ENCODE peak calls at places on chromosomes 12 and 14, in ten cellular contexts. K is cardiac fibroblast, O is CD14-positive monocyte, H is AG04450, U is omental fat pad, W is HFFc6, C is neural progenitor cell, X is fibroblast of pulmonary artery, A is colonic mucosa, Q is cardiac muscle cell. D is an unnamed sample.

GRCh38 chr14:22393796-22394195 is 195.2 kb downstream of the DAD1 start:
- DNase-seq in K (no peak), O (no peak), H (no peak), U (no peak), W (no peak), C (no peak), X (no peak), A (no peak), Q (no peak), D (no peak)

GRCh38 chr14:51880810-51881580 is 20.6 kb downstream of the GNG2 start:
- DNase-seq in K (peak; percentile 52), O (peak; percentile 52), H (no peak), U (no peak), W (no peak), C (no peak), X (peak; percentile 11), A (no peak), Q (no peak), D (no peak)

GRCh38 chr14:71123579-71124135 is 216.4 kb downstream of the PCNX1 start:
- DNase-seq in K (no peak), O (no peak), H (no peak), U (no peak), W (no peak), C (no peak), X (no peak), A (no peak), Q (no peak), D (no peak)

GRCh38 chr14:81716953-81717352 is 183.3 kb upstream of the SEL1L start:
- DNase-seq in K (no peak), O (no peak), H (no peak), U (no peak), W (no peak), C (no peak), X (no peak), A (no peak), Q (no peak), D (no peak)

GRCh38 chr12:96422192-96422591 is 22.0 kb upstream of the CDK17 start:
- DNase-seq in K (peak; percentile 62), O (no peak), H (no peak), U (no peak), W (no peak), C (no peak), X (peak; percentile 67), A (no peak), Q (no peak), D (no peak)

GRCh38 chr12:124459852-124460645 is 107.4 kb downstream of the NCOR2 start:
- DNase-seq in K (no peak), O (no peak), H (no peak), U (no peak), W (no peak), C (no peak), X (no peak), A (no peak), Q (no peak), D (no peak)

GRCh38 chr14:73786632-73786941 is 65.0 kb upstream of the PTGR2 start:
- DNase-seq in K (peak; percentile 60), O (no peak), H (no peak), U (no peak), W (no peak), C (peak; percentile 77), X (no peak), A (no peak), Q (peak; percentile 67), D (no peak)

GRCh38 chr12:90729741-90730140 is 225.2 kb downstream of the CCER1 start:
- DNase-seq in K (peak; percentile 6), O (no peak), H (no peak), U (no peak), W (no peak), C (no peak), X (peak; percentile 54), A (no peak), Q (no peak), D (no peak)

GRCh38 chr12:128098725-128099124 is 168.2 kb upstream of the TMEM132C start:
- DNase-seq in K (no peak), O (no peak), H (no peak), U (no peak), W (no peak), C (no peak), X (no peak), A (no peak), Q (no peak), D (no peak)

GRCh38 chr14:102080183-102081080 is 6.4 kb downstream of the HSP90AA1 start:
- DNase-seq in K (no peak), O (no peak), H (no peak), U (no peak), W (no peak), C (no peak), X (no peak), A (peak; percentile 35), Q (no peak), D (no peak)

GRCh38 chr14:56359245-56359644 is 220.4 kb upstream of the TMEM260 start:
- DNase-seq in K (peak; percentile 89), O (no peak), H (no peak), U (no peak), W (no peak), C (no peak), X (peak; percentile 81), A (no peak), Q (no peak), D (no peak)

GRCh38 chr14:91354979-91355685 is 62.5 kb downstream of the CCDC88C start:
- DNase-seq in K (no peak), O (no peak), H (no peak), U (no peak), W (no peak), C (peak; percentile 64), X (no peak), A (peak; percentile 56), Q (no peak), D (no peak)

GRCh38 chr14:73752297-73752992 is 38.3 kb upstream of the PNMA1 start:
- DNase-seq in K (peak; percentile 87), O (no peak), H (no peak), U (no peak), W (peak; percentile 81), C (peak; percentile 38), X (peak; percentile 73), A (peak; percentile 81), Q (no peak), D (no peak)

GRCh38 chr14:99382781-99383456 is 97.7 kb downstream of the SETD3 start:
- DNase-seq in K (no peak), O (no peak), H (peak; percentile 21), U (no peak), W (no peak), C (no peak), X (no peak), A (no peak), Q (no peak), D (no peak)

GRCh38 chr12:30757316-30757715 is 2.6 kb upstream of the CAPRIN2 start:
- DNase-seq in K (no peak), O (no peak), H (no peak), U (no peak), W (no peak), C (no peak), X (no peak), A (no peak), Q (no peak), D (no peak)

GRCh38 chr14:41222581-41222980 is 384.1 kb upstream of the LRFN5 start:
- DNase-seq in K (no peak), O (no peak), H (no peak), U (no peak), W (no peak), C (no peak), X (no peak), A (no peak), Q (no peak), D (no peak)

DNA sequence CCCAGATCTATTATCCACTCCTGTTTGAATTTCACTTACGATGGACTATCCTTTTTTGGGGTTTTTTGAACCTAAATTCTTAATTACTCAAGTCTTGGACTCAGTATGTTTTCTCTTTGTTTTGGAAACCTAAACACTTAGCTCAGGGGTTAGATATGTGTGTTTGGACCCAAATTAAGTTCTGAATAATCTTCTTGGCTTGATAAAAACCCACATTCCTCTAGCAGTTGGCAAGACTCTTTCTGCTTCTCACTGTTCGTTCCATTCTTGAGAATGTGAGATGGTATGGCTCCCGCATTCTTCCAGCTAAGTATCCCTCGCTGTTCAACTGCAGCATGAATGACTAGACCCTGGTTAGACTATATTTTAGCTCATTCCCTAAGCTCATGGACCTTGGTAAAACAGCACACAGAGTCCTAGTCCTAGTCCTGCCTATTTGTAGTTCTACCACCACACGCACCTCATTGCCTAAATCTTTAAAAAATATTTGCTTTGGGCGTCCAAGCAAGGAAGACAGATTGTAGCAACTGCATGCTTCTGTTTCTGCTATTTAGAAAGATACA is 860.0 kb downstream of the RPS29 start:
- DNase-seq in K (peak; percentile 26), O (no peak), H (no peak), U (no peak), W (no peak), C (no peak), X (peak; percentile 23), A (no peak), Q (no peak), D (no peak)
- TF ChIP-seq CTCF in K (no peak), O (no peak), H (no peak), U (no peak), W (no peak), C (no peak), X (no peak), A (no peak), Q (no peak), D (no peak)

GRCh38 chr14:60165547-60165876 is 314 bp upstream of the DHRS7 start:
- DNase-seq in K (no peak), O (no peak), H (no peak), U (no peak), W (no peak), C (no peak), X (no peak), A (no peak), Q (no peak), D (no peak)
- TF ChIP-seq CTCF in K (no peak), O (no peak), H (no peak), U (no peak), W (peak; percentile 19), C (no peak), X (no peak), A (no peak), Q (no peak), D (no peak)

DNA sequence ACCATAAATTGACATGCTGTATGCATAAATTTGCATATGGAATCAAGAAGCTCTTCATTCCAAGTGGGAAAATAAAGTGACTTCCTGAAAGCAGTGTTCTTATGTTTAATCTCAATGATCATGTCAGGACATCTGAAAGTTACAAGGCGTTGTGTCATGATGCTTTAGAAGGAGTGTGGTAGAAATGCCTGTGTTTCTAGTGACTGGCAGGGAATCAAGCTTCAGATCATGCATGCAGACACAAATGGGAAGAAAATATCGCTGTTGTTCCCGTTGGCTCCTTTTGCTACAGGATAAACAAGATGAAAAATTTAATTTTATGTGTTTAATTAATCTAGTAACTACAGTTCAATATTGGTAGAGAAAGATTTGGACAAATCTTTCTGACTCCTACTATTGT is 298.1 kb upstream of the SYT1 start:
- DNase-seq in K (no peak), O (no peak), H (no peak), U (no peak), W (no peak), C (no peak), X (no peak), A (no peak), Q (no peak), D (no peak)
- TF ChIP-seq CTCF in K (no peak), O (no peak), H (no peak), U (no peak), W (no peak), C (no peak), X (no peak), A (no peak), Q (no peak), D (no peak)

DNA sequence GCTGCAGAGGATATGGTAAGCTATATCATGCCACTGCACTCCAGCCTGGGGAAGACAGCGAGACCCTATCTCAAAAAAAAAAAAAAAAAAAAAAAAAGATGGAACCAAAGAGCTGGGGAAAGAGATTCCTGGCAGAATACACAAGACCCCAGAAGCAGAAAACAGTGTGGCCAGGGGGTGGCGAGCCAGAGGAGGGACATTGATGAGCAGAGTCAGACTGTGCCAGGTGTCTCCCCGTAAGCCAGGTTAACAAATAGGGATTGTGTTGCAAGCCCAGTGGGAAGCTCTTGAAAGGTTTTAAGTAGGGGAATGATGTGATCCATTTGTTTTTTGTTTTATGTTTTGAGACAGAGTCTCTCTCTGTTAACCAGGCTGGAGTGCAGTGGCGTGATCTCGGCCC is 56.1 kb downstream of the FIGNL2 start:
- DNase-seq in K (no peak), O (no peak), H (no peak), U (no peak), W (no peak), C (no peak), X (no peak), A (no peak), Q (no peak), D (no peak)
- TF ChIP-seq CTCF in K (no peak), O (no peak), H (no peak), U (no peak), W (no peak), C (no peak), X (no peak), A (no peak), Q (no peak), D (no peak)

D was measured in AG09319.